ENCODE peak calls at places on chromosomes 1 and 21, in four cellular contexts. M is heart left ventricle, O is body of pancreas, X is tibial artery. G is an unnamed sample.

GRCh38 chr1:53619811-53620619 is 118.9 kb downstream of the GLIS1 start:
- DNase-seq in M (no peak), X (no peak), O (no peak), G (no peak)

GRCh38 chr1:9903801-9904527 is 6.1 kb downstream of the CTNNBIP1 start:
- DNase-seq in X (no peak), M (no peak), O (no peak), G (no peak)

GRCh38 chr1:37723390-37724078 is 31.2 kb downstream of the CDCA8 start:
- DNase-seq in M (peak), O (no peak), X (no peak), G (no peak)

GRCh38 chr1:3436451-3436850 is 18.0 kb upstream of the ARHGEF16 start:
- DNase-seq in M (no peak), O (no peak), X (no peak), G (peak)

GRCh38 chr1:1348420-1349255 is 580 bp downstream of the DVL1 start:
- DNase-seq in M (no peak), O (peak), X (peak), G (no peak)

GRCh38 chr1:240567066-240567465 is 44.9 kb downstream of the GREM2 start:
- DNase-seq in M (no peak), X (no peak), O (no peak), G (no peak)

GRCh38 chr1:98049370-98050115 is 128.7 kb upstream of the DPYD start:
- DNase-seq in M (peak), O (no peak), X (no peak), G (no peak)

GRCh38 chr1:106055900-106056299 is 1000.6 kb upstream of the PRMT6 start:
- DNase-seq in X (no peak), M (no peak), O (no peak), G (no peak)

GRCh38 chr1:67347688-67348472 is 40.2 kb downstream of the IL12RB2 start:
- DNase-seq in X (no peak), M (peak), O (peak), G (no peak)

GRCh38 chr1:191163621-191164020 is 686.0 kb upstream of the BRINP3 start:
- DNase-seq in O (no peak), X (no peak), M (no peak), G (no peak)

GRCh38 chr1:209456878-209457277 is 126.6 kb upstream of the CAMK1G start:
- DNase-seq in M (no peak), O (no peak), X (no peak), G (no peak)

GRCh38 chr21:38916214-38916964 is 110.7 kb downstream of the ETS2 start:
- DNase-seq in O (no peak), X (no peak), M (no peak), G (no peak)

GRCh38 chr1:3054474-3054873 is 14.5 kb upstream of the PRDM16 start:
- DNase-seq in X (no peak), M (no peak), O (peak), G (no peak)

GRCh38 chr1:14894811-14895524 is 258.6 kb upstream of the TMEM51 start:
- DNase-seq in M (no peak), O (peak), X (no peak), G (no peak)

GRCh38 chr1:205226868-205227583 is 720 bp upstream of the TMCC2 start:
- DNase-seq in X (no peak), O (no peak), M (no peak), G (no peak)

GRCh38 chr1:215567491-215568286 is 585 bp downstream of the KCTD3 start:
- DNase-seq in O (peak), X (no peak), M (peak), G (peak)

GRCh38 chr1:11527541-11528452 is 48.8 kb downstream of the DISP3 start:
- DNase-seq in O (no peak), M (no peak), X (no peak), G (no peak)

GRCh38 chr1:6417961-6418667 is 1.6 kb downstream of the HES2 start:
- DNase-seq in M (no peak), O (no peak), X (no peak), G (no peak)
- H3K4me3 ChIP-seq in M (no peak), O (no peak), X (no peak), G (no peak)

GRCh38 chr1:230231739-230232075 is 164.7 kb downstream of the GALNT2 start:
- DNase-seq in X (peak), M (peak), O (peak), G (peak)
- H3K4me3 ChIP-seq in X (peak), M (no peak), O (no peak), G (peak)

DNA sequence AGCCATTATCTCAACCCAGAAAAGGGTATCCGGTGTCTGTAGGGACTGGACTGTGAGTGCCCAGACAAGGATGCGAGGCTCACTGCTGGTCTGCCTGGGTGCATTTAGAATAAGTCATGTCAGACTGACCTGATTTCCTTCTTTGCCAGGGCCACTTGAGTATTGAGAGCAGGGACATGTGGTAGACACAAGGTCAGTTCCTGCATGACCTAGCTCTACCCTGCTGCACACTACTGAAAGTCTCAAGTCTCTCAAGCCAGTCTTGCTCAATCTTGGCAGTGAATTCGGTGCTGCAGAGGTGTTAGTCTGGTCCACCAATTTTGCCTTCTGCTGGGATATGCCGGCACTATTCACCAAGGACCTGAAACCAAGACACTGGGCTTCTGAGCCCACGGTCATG is 180.2 kb downstream of the C1orf94 start:
- DNase-seq in X (no peak), M (no peak), O (no peak), G (no peak)
- H3K4me3 ChIP-seq in X (no peak), M (no peak), O (no peak), G (no peak)

GRCh38 chr21:43716376-43717165 is 2.4 kb upstream of the PDXK start:
- DNase-seq in M (no peak), O (no peak), X (no peak), G (peak)
- H3K4me3 ChIP-seq in M (no peak), O (no peak), X (no peak), G (no peak)

GRCh38 chr1:47710075-47711071 is 272.5 kb downstream of the FOXD2 start:
- DNase-seq in X (peak), M (peak), O (peak), G (peak)
- H3K4me3 ChIP-seq in X (peak), M (peak), O (no peak), G (peak)

GRCh38 chr1:228038387-228039005 is 31.7 kb downstream of the WNT3A start:
- DNase-seq in O (no peak), M (no peak), X (no peak), G (peak)
- H3K4me3 ChIP-seq in O (no peak), M (no peak), X (no peak), G (no peak)

DNA sequence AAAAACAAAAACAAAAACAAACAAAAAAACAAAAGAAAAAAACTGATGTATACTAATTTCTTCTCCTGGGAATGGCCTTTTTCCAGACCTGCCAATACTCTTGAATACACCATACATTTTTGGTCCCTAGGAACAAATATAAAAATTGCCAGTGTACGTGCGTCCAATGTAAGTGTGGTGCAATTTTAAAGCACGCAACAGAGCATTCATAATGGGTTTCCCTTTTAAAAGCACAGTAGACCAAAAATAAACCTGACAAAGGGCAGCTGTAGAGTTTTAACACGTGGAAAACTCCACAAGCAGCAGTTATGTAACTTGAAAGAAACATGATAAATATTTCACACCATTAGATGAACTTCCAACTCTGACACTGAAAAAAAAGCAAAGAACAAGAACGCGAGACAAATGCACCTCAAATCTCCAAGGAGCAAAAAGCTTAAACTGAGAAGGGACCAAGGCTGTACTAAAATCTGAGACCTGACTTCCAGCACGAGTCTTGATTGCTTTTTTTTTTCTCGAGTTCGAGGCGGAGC is 358 bp upstream of the JAM2 start:
- DNase-seq in X (no peak), M (no peak), O (no peak), G (no peak)
- H3K4me3 ChIP-seq in X (peak), M (peak), O (peak), G (peak)

GRCh38 chr1:156060937-156061636 is at the start of gene RAB25:
- DNase-seq in M (no peak), X (no peak), O (peak), G (no peak)
- H3K4me3 ChIP-seq in M (no peak), X (no peak), O (peak), G (no peak)

GRCh38 chr1:156497078-156497742 is 3.4 kb downstream of the MEF2D start:
- DNase-seq in M (no peak), X (no peak), O (no peak), G (peak)

GRCh38 chr1:156497743-156498446 is 2.7 kb downstream of the MEF2D start:
- DNase-seq in O (peak), X (peak), M (no peak), G (no peak)

GRCh38 chr1:156494309-156494895 is 6.2 kb downstream of the MEF2D start:
- DNase-seq in M (no peak), O (no peak), X (no peak), G (peak)

GRCh38 chr1:156495401-156496140 is 5.0 kb downstream of the MEF2D start:
- DNase-seq in O (peak), M (peak), X (peak), G (peak)

GRCh38 chr1:156496211-156496761 is 4.3 kb downstream of the MEF2D start:
- DNase-seq in X (no peak), M (no peak), O (no peak), G (no peak)
- H3K4me3 ChIP-seq in X (peak), M (no peak), O (no peak), G (peak)

GRCh38 chr1:52403566-52404115 is 582 bp downstream of the ORC1 start:
- DNase-seq in M (no peak), X (no peak), O (peak), G (no peak)
- H3K4me3 ChIP-seq in M (peak), X (peak), O (peak), G (peak)